ENCODE peak calls at places on chromosomes 16 and 17, in seven cellular contexts. One of them, this sample, is unnamed.

GRCh38 chr17:68707032-68707431 is 105.9 kb upstream of the FAM20A start:
- DNase-seq in brain microvascular endothelial cell: peak
- DNase-seq in effector memory CD4-positive, alpha-beta T cell: no peak
- DNase-seq in stimulated activated CD4-positive, alpha-beta T cell treated with anti-CD3 and anti-CD28 coated beads, Interleukin-4, amount 100 ng/mL, for 1 hour: no peak
- DNase-seq in astrocyte of the spinal cord: peak
- DNase-seq in NCI-H2081: no peak
- DNase-seq in heart left ventricle: no peak
- DNase-seq in this sample: no peak

GRCh38 chr17:27539794-27540193 is 83.5 kb downstream of the KSR1 start:
- DNase-seq in brain microvascular endothelial cell: no peak
- DNase-seq in effector memory CD4-positive, alpha-beta T cell: no peak
- DNase-seq in stimulated activated CD4-positive, alpha-beta T cell treated with anti-CD3 and anti-CD28 coated beads, Interleukin-4, amount 100 ng/mL, for 1 hour: no peak
- DNase-seq in astrocyte of the spinal cord: no peak
- DNase-seq in NCI-H2081: no peak
- DNase-seq in heart left ventricle: no peak
- DNase-seq in this sample: no peak

GRCh38 chr16:11621539-11621919 is 34.8 kb upstream of the LITAF start:
- DNase-seq in brain microvascular endothelial cell: no peak
- DNase-seq in effector memory CD4-positive, alpha-beta T cell: no peak
- DNase-seq in stimulated activated CD4-positive, alpha-beta T cell treated with anti-CD3 and anti-CD28 coated beads, Interleukin-4, amount 100 ng/mL, for 1 hour: no peak
- DNase-seq in astrocyte of the spinal cord: no peak
- DNase-seq in NCI-H2081: no peak
- DNase-seq in heart left ventricle: no peak
- DNase-seq in this sample: no peak

GRCh38 chr17:18026408-18026776 is 12.6 kb downstream of the ATPAF2 start:
- DNase-seq in brain microvascular endothelial cell: peak
- DNase-seq in effector memory CD4-positive, alpha-beta T cell: no peak
- DNase-seq in stimulated activated CD4-positive, alpha-beta T cell treated with anti-CD3 and anti-CD28 coated beads, Interleukin-4, amount 100 ng/mL, for 1 hour: no peak
- DNase-seq in astrocyte of the spinal cord: peak
- DNase-seq in NCI-H2081: peak
- DNase-seq in heart left ventricle: peak
- DNase-seq in this sample: no peak

GRCh38 chr16:87127061-87127765 is 190.0 kb downstream of the C16orf95 start:
- DNase-seq in brain microvascular endothelial cell: peak
- DNase-seq in effector memory CD4-positive, alpha-beta T cell: no peak
- DNase-seq in stimulated activated CD4-positive, alpha-beta T cell treated with anti-CD3 and anti-CD28 coated beads, Interleukin-4, amount 100 ng/mL, for 1 hour: no peak
- DNase-seq in astrocyte of the spinal cord: peak
- DNase-seq in NCI-H2081: no peak
- DNase-seq in heart left ventricle: peak
- DNase-seq in this sample: no peak

GRCh38 chr16:24906199-24906808 is 60.5 kb downstream of the SLC5A11 start:
- DNase-seq in brain microvascular endothelial cell: no peak
- DNase-seq in effector memory CD4-positive, alpha-beta T cell: no peak
- DNase-seq in stimulated activated CD4-positive, alpha-beta T cell treated with anti-CD3 and anti-CD28 coated beads, Interleukin-4, amount 100 ng/mL, for 1 hour: no peak
- DNase-seq in astrocyte of the spinal cord: peak
- DNase-seq in NCI-H2081: no peak
- DNase-seq in heart left ventricle: no peak
- DNase-seq in this sample: no peak

GRCh38 chr17:49979748-49980479 is 10.9 kb downstream of the DLX4 start:
- DNase-seq in brain microvascular endothelial cell: no peak
- DNase-seq in effector memory CD4-positive, alpha-beta T cell: no peak
- DNase-seq in stimulated activated CD4-positive, alpha-beta T cell treated with anti-CD3 and anti-CD28 coated beads, Interleukin-4, amount 100 ng/mL, for 1 hour: no peak
- DNase-seq in astrocyte of the spinal cord: no peak
- DNase-seq in NCI-H2081: no peak
- DNase-seq in heart left ventricle: no peak
- DNase-seq in this sample: no peak

GRCh38 chr16:29898786-29899515 is 399 bp downstream of the SEZ6L2 start:
- DNase-seq in brain microvascular endothelial cell: peak
- DNase-seq in effector memory CD4-positive, alpha-beta T cell: no peak
- DNase-seq in stimulated activated CD4-positive, alpha-beta T cell treated with anti-CD3 and anti-CD28 coated beads, Interleukin-4, amount 100 ng/mL, for 1 hour: no peak
- DNase-seq in astrocyte of the spinal cord: no peak
- DNase-seq in NCI-H2081: peak
- DNase-seq in heart left ventricle: no peak
- DNase-seq in this sample: no peak

GRCh38 chr16:50838885-50839284 is 97.0 kb downstream of the CYLD start:
- DNase-seq in brain microvascular endothelial cell: no peak
- DNase-seq in effector memory CD4-positive, alpha-beta T cell: no peak
- DNase-seq in stimulated activated CD4-positive, alpha-beta T cell treated with anti-CD3 and anti-CD28 coated beads, Interleukin-4, amount 100 ng/mL, for 1 hour: no peak
- DNase-seq in astrocyte of the spinal cord: no peak
- DNase-seq in NCI-H2081: no peak
- DNase-seq in heart left ventricle: no peak
- DNase-seq in this sample: no peak

GRCh38 chr17:73249700-73250099 is 12.0 kb downstream of the CPSF4L start:
- DNase-seq in brain microvascular endothelial cell: no peak
- DNase-seq in effector memory CD4-positive, alpha-beta T cell: no peak
- DNase-seq in stimulated activated CD4-positive, alpha-beta T cell treated with anti-CD3 and anti-CD28 coated beads, Interleukin-4, amount 100 ng/mL, for 1 hour: no peak
- DNase-seq in astrocyte of the spinal cord: no peak
- DNase-seq in NCI-H2081: peak
- DNase-seq in heart left ventricle: no peak
- DNase-seq in this sample: no peak

GRCh38 chr17:9611557-9611956 is 33.8 kb upstream of the USP43 start:
- DNase-seq in brain microvascular endothelial cell: no peak
- DNase-seq in effector memory CD4-positive, alpha-beta T cell: no peak
- DNase-seq in stimulated activated CD4-positive, alpha-beta T cell treated with anti-CD3 and anti-CD28 coated beads, Interleukin-4, amount 100 ng/mL, for 1 hour: no peak
- DNase-seq in astrocyte of the spinal cord: no peak
- DNase-seq in NCI-H2081: no peak
- DNase-seq in heart left ventricle: no peak
- DNase-seq in this sample: no peak

GRCh38 chr17:1124896-1125774 is 54.6 kb downstream of the ABR start:
- DNase-seq in brain microvascular endothelial cell: no peak
- DNase-seq in effector memory CD4-positive, alpha-beta T cell: no peak
- DNase-seq in stimulated activated CD4-positive, alpha-beta T cell treated with anti-CD3 and anti-CD28 coated beads, Interleukin-4, amount 100 ng/mL, for 1 hour: no peak
- DNase-seq in astrocyte of the spinal cord: no peak
- DNase-seq in NCI-H2081: no peak
- DNase-seq in heart left ventricle: no peak
- DNase-seq in this sample: no peak

GRCh38 chr17:1460233-1460632 is 4.2 kb upstream of the CRK start:
- DNase-seq in brain microvascular endothelial cell: no peak
- DNase-seq in effector memory CD4-positive, alpha-beta T cell: no peak
- DNase-seq in stimulated activated CD4-positive, alpha-beta T cell treated with anti-CD3 and anti-CD28 coated beads, Interleukin-4, amount 100 ng/mL, for 1 hour: no peak
- DNase-seq in astrocyte of the spinal cord: no peak
- DNase-seq in NCI-H2081: no peak
- DNase-seq in heart left ventricle: peak
- DNase-seq in this sample: no peak

GRCh38 chr17:70187383-70187782 is 18.1 kb downstream of the KCNJ2 start:
- DNase-seq in brain microvascular endothelial cell: peak
- DNase-seq in effector memory CD4-positive, alpha-beta T cell: no peak
- DNase-seq in stimulated activated CD4-positive, alpha-beta T cell treated with anti-CD3 and anti-CD28 coated beads, Interleukin-4, amount 100 ng/mL, for 1 hour: no peak
- DNase-seq in astrocyte of the spinal cord: peak
- DNase-seq in NCI-H2081: no peak
- DNase-seq in heart left ventricle: no peak
- DNase-seq in this sample: no peak

GRCh38 chr17:62882284-62882683 is 74.2 kb upstream of the MARCHF10 start:
- DNase-seq in brain microvascular endothelial cell: no peak
- DNase-seq in effector memory CD4-positive, alpha-beta T cell: no peak
- DNase-seq in stimulated activated CD4-positive, alpha-beta T cell treated with anti-CD3 and anti-CD28 coated beads, Interleukin-4, amount 100 ng/mL, for 1 hour: no peak
- DNase-seq in astrocyte of the spinal cord: no peak
- DNase-seq in NCI-H2081: no peak
- DNase-seq in heart left ventricle: no peak
- DNase-seq in this sample: no peak

GRCh38 chr16:69718365-69718764 is 8.0 kb downstream of the NQO1 start:
- DNase-seq in brain microvascular endothelial cell: no peak
- DNase-seq in effector memory CD4-positive, alpha-beta T cell: no peak
- DNase-seq in stimulated activated CD4-positive, alpha-beta T cell treated with anti-CD3 and anti-CD28 coated beads, Interleukin-4, amount 100 ng/mL, for 1 hour: no peak
- DNase-seq in astrocyte of the spinal cord: no peak
- DNase-seq in NCI-H2081: no peak
- DNase-seq in heart left ventricle: no peak
- DNase-seq in this sample: no peak

GRCh38 chr17:4485676-4486646 is 12.7 kb upstream of the SPNS2 start:
- DNase-seq in brain microvascular endothelial cell: no peak
- DNase-seq in effector memory CD4-positive, alpha-beta T cell: no peak
- DNase-seq in stimulated activated CD4-positive, alpha-beta T cell treated with anti-CD3 and anti-CD28 coated beads, Interleukin-4, amount 100 ng/mL, for 1 hour: peak
- DNase-seq in astrocyte of the spinal cord: no peak
- DNase-seq in NCI-H2081: no peak
- DNase-seq in heart left ventricle: no peak
- DNase-seq in this sample: peak

GRCh38 chr16:2499890-2500633 is 13.7 kb upstream of the ATP6V0C start:
- DNase-seq in brain microvascular endothelial cell: no peak
- DNase-seq in effector memory CD4-positive, alpha-beta T cell: no peak
- DNase-seq in stimulated activated CD4-positive, alpha-beta T cell treated with anti-CD3 and anti-CD28 coated beads, Interleukin-4, amount 100 ng/mL, for 1 hour: no peak
- DNase-seq in astrocyte of the spinal cord: no peak
- DNase-seq in NCI-H2081: no peak
- DNase-seq in heart left ventricle: no peak
- DNase-seq in this sample: no peak

GRCh38 chr16:49592507-49593422 is 219.2 kb downstream of the C16orf78 start:
- DNase-seq in brain microvascular endothelial cell: no peak
- DNase-seq in effector memory CD4-positive, alpha-beta T cell: no peak
- DNase-seq in stimulated activated CD4-positive, alpha-beta T cell treated with anti-CD3 and anti-CD28 coated beads, Interleukin-4, amount 100 ng/mL, for 1 hour: peak
- DNase-seq in astrocyte of the spinal cord: peak
- DNase-seq in NCI-H2081: no peak
- DNase-seq in heart left ventricle: no peak
- DNase-seq in this sample: no peak

GRCh38 chr17:82870091-82870491 is 30.3 kb upstream of the ZNF750 start:
- DNase-seq in brain microvascular endothelial cell: no peak
- DNase-seq in effector memory CD4-positive, alpha-beta T cell: no peak
- DNase-seq in stimulated activated CD4-positive, alpha-beta T cell treated with anti-CD3 and anti-CD28 coated beads, Interleukin-4, amount 100 ng/mL, for 1 hour: no peak
- DNase-seq in astrocyte of the spinal cord: no peak
- DNase-seq in NCI-H2081: no peak
- DNase-seq in heart left ventricle: no peak
- DNase-seq in this sample: no peak

GRCh38 chr17:50986989-50987660 is 121.0 kb upstream of the TOB1 start:
- DNase-seq in brain microvascular endothelial cell: peak
- DNase-seq in effector memory CD4-positive, alpha-beta T cell: no peak
- DNase-seq in stimulated activated CD4-positive, alpha-beta T cell treated with anti-CD3 and anti-CD28 coated beads, Interleukin-4, amount 100 ng/mL, for 1 hour: no peak
- DNase-seq in astrocyte of the spinal cord: peak
- DNase-seq in NCI-H2081: no peak
- DNase-seq in heart left ventricle: no peak
- DNase-seq in this sample: no peak

GRCh38 chr16:24069036-24069590 is 187.0 kb upstream of the CACNG3 start:
- DNase-seq in brain microvascular endothelial cell: no peak
- DNase-seq in effector memory CD4-positive, alpha-beta T cell: no peak
- DNase-seq in stimulated activated CD4-positive, alpha-beta T cell treated with anti-CD3 and anti-CD28 coated beads, Interleukin-4, amount 100 ng/mL, for 1 hour: no peak
- DNase-seq in astrocyte of the spinal cord: no peak
- DNase-seq in NCI-H2081: no peak
- DNase-seq in heart left ventricle: no peak
- DNase-seq in this sample: no peak

GRCh38 chr16:8678068-8678927 is 3.9 kb downstream of the ABAT start:
- DNase-seq in brain microvascular endothelial cell: peak
- DNase-seq in effector memory CD4-positive, alpha-beta T cell: no peak
- DNase-seq in stimulated activated CD4-positive, alpha-beta T cell treated with anti-CD3 and anti-CD28 coated beads, Interleukin-4, amount 100 ng/mL, for 1 hour: no peak
- DNase-seq in astrocyte of the spinal cord: peak
- DNase-seq in NCI-H2081: no peak
- DNase-seq in heart left ventricle: no peak
- DNase-seq in this sample: no peak

GRCh38 chr16:54545890-54546476 is 259.4 kb upstream of the IRX3 start:
- DNase-seq in brain microvascular endothelial cell: no peak
- DNase-seq in effector memory CD4-positive, alpha-beta T cell: no peak
- DNase-seq in stimulated activated CD4-positive, alpha-beta T cell treated with anti-CD3 and anti-CD28 coated beads, Interleukin-4, amount 100 ng/mL, for 1 hour: no peak
- DNase-seq in astrocyte of the spinal cord: no peak
- DNase-seq in NCI-H2081: no peak
- DNase-seq in heart left ventricle: no peak
- DNase-seq in this sample: no peak

GRCh38 chr17:82077617-82078358 is 12.2 kb upstream of the DUS1L start:
- DNase-seq in brain microvascular endothelial cell: no peak
- DNase-seq in effector memory CD4-positive, alpha-beta T cell: no peak
- DNase-seq in stimulated activated CD4-positive, alpha-beta T cell treated with anti-CD3 and anti-CD28 coated beads, Interleukin-4, amount 100 ng/mL, for 1 hour: no peak
- DNase-seq in astrocyte of the spinal cord: no peak
- DNase-seq in NCI-H2081: no peak
- DNase-seq in heart left ventricle: no peak
- DNase-seq in this sample: no peak

GRCh38 chr16:75265911-75266701 is 14.7 kb upstream of the BCAR1 start:
- DNase-seq in brain microvascular endothelial cell: peak
- DNase-seq in effector memory CD4-positive, alpha-beta T cell: no peak
- DNase-seq in stimulated activated CD4-positive, alpha-beta T cell treated with anti-CD3 and anti-CD28 coated beads, Interleukin-4, amount 100 ng/mL, for 1 hour: peak
- DNase-seq in astrocyte of the spinal cord: peak
- DNase-seq in NCI-H2081: peak
- DNase-seq in heart left ventricle: peak
- DNase-seq in this sample: no peak

GRCh38 chr17:63700528-63701441 is 860 bp upstream of the LIMD2 start:
- DNase-seq in brain microvascular endothelial cell: peak
- DNase-seq in effector memory CD4-positive, alpha-beta T cell: peak
- DNase-seq in stimulated activated CD4-positive, alpha-beta T cell treated with anti-CD3 and anti-CD28 coated beads, Interleukin-4, amount 100 ng/mL, for 1 hour: peak
- DNase-seq in astrocyte of the spinal cord: peak
- DNase-seq in NCI-H2081: peak
- DNase-seq in heart left ventricle: peak
- DNase-seq in this sample: peak

GRCh38 chr16:89026121-89026612 is 49.2 kb upstream of the CBFA2T3 start:
- DNase-seq in brain microvascular endothelial cell: no peak
- DNase-seq in effector memory CD4-positive, alpha-beta T cell: peak
- DNase-seq in stimulated activated CD4-positive, alpha-beta T cell treated with anti-CD3 and anti-CD28 coated beads, Interleukin-4, amount 100 ng/mL, for 1 hour: peak
- DNase-seq in astrocyte of the spinal cord: no peak
- DNase-seq in NCI-H2081: no peak
- DNase-seq in heart left ventricle: no peak
- DNase-seq in this sample: peak

GRCh38 chr17:51398647-51399046 is 138.3 kb downstream of the UTP18 start:
- DNase-seq in brain microvascular endothelial cell: no peak
- DNase-seq in effector memory CD4-positive, alpha-beta T cell: no peak
- DNase-seq in stimulated activated CD4-positive, alpha-beta T cell treated with anti-CD3 and anti-CD28 coated beads, Interleukin-4, amount 100 ng/mL, for 1 hour: no peak
- DNase-seq in astrocyte of the spinal cord: no peak
- DNase-seq in NCI-H2081: no peak
- DNase-seq in heart left ventricle: no peak
- DNase-seq in this sample: no peak